ENCODE peak calls at places on chromosome 21, in seven cellular contexts. R is A549; B is psoas muscle; U is esophagus squamous epithelium; I is cardiac muscle cell; Q is naive thymus-derived CD4-positive, alpha-beta T cell; K is right lobe of liver. L is an unnamed sample. For H3K4me1, the result is how much of the 10 kb centered on the place peaks cover.

GRCh38 chr21:29639366-29640232 is 300.2 kb downstream of the GRIK1 start:
- DNase-seq in R (no peak), B (no peak), U (no peak), I (no peak), Q (no peak), K (no peak), L (no peak)

GRCh38 chr21:45551816-45552695 is 9.8 kb upstream of the SLC19A1 start:
- DNase-seq in R (no peak), B (peak), U (no peak), I (no peak), Q (no peak), K (peak), L (no peak)

GRCh38 chr21:17667256-17667655 is 54.6 kb upstream of the BTG3 start:
- DNase-seq in R (no peak), B (no peak), U (no peak), I (no peak), Q (no peak), K (no peak), L (no peak)

GRCh38 chr21:23534833-23535232 is 2072.4 kb downstream of the MRPL39 start:
- DNase-seq in R (no peak), B (no peak), U (no peak), I (no peak), Q (no peak), K (no peak), L (no peak)

GRCh38 chr21:37006521-37007291 is at the start of gene RIPPLY3:
- DNase-seq in R (no peak), B (no peak), U (no peak), I (peak), Q (no peak), K (no peak), L (peak)

GRCh38 chr21:14875186-14875585 is 189.6 kb downstream of the NRIP1 start:
- DNase-seq in R (no peak), B (no peak), U (no peak), I (no peak), Q (no peak), K (no peak), L (no peak)

GRCh38 chr21:46141767-46142580 is 13.4 kb downstream of the FTCD start:
- DNase-seq in R (no peak), B (peak), U (no peak), I (no peak), Q (no peak), K (peak), L (no peak)

GRCh38 chr21:16775056-16775455 is 737.8 kb upstream of the CXADR start:
- DNase-seq in R (no peak), B (no peak), U (no peak), I (no peak), Q (no peak), K (peak), L (no peak)

GRCh38 chr21:45138199-45139002 is 64.0 kb downstream of the ADARB1 start:
- DNase-seq in R (peak), B (peak), U (no peak), I (peak), Q (peak), K (peak), L (peak)

GRCh38 chr21:24594082-24594481 is 1013.2 kb downstream of the MRPL39 start:
- DNase-seq in R (no peak), B (no peak), U (no peak), I (no peak), Q (no peak), K (no peak), L (no peak)

GRCh38 chr21:8991968-8992621 is 1529.3 kb upstream of the TPTE start:
- DNase-seq in R (no peak), B (no peak), U (no peak), I (no peak), Q (no peak), K (no peak), L (no peak)

GRCh38 chr21:32712043-32712442 is 15.8 kb downstream of the SYNJ1 start:
- DNase-seq in R (no peak), B (no peak), U (no peak), I (no peak), Q (no peak), K (no peak), L (no peak)

GRCh38 chr21:45478115-45478801 is 64.0 kb downstream of the SLC19A1 start:
- DNase-seq in R (no peak), B (peak), U (no peak), I (peak), Q (peak), K (no peak), L (peak)

GRCh38 chr21:46347791-46348381 is 23.9 kb downstream of the PCNT start:
- DNase-seq in R (no peak), B (peak), U (no peak), I (no peak), Q (no peak), K (no peak), L (no peak)

GRCh38 chr21:30434033-30434631 is 4.1 kb downstream of the KRTAP13-4 start:
- DNase-seq in R (no peak), B (no peak), U (no peak), I (peak), Q (no peak), K (no peak), L (no peak)

GRCh38 chr21:36135391-36136094 is 664 bp downstream of the CBR3 start:
- DNase-seq in R (peak), B (peak), U (no peak), I (peak), Q (peak), K (no peak), L (peak)

GRCh38 chr21:36835383-36835795 is 131.1 kb downstream of the HLCS start:
- DNase-seq in R (no peak), B (peak), U (no peak), I (peak), Q (no peak), K (no peak), L (no peak)

GRCh38 chr21:32093758-32094463 is 184.9 kb downstream of the MIS18A start:
- DNase-seq in R (no peak), B (no peak), U (no peak), I (no peak), Q (no peak), K (no peak), L (no peak)

GRCh38 chr21:37223804-37224345 is 43.3 kb downstream of the VPS26C start:
- DNase-seq in R (no peak), B (no peak), U (no peak), I (no peak), Q (no peak), K (no peak), L (no peak)

GRCh38 chr21:29077651-29078090 is 4.2 kb upstream of the CCT8 start:
- DNase-seq in R (peak), B (no peak), U (no peak), I (no peak), Q (peak), K (no peak), L (no peak)

GRCh38 chr21:45305831-45306230 is 18.1 kb upstream of the POFUT2 start:
- DNase-seq in R (no peak), B (no peak), U (no peak), I (no peak), Q (no peak), K (no peak), L (no peak)

GRCh38 chr21:15005391-15005790 is 59.4 kb downstream of the NRIP1 start:
- DNase-seq in R (no peak), B (no peak), U (no peak), I (peak), Q (peak), K (no peak), L (peak)

GRCh38 chr21:46138383-46138970 is 16.9 kb downstream of the FTCD start:
- DNase-seq in R (no peak), B (no peak), U (no peak), I (no peak), Q (no peak), K (no peak), L (no peak)

GRCh38 chr21:21199342-21200102 is 201.3 kb downstream of the NCAM2 start:
- DNase-seq in R (no peak), B (no peak), U (no peak), I (no peak), Q (no peak), K (no peak), L (no peak)

GRCh38 chr21:31543191-31543590 is 116.3 kb upstream of the SOD1 start:
- DNase-seq in R (no peak), B (no peak), U (no peak), I (no peak), Q (no peak), K (no peak), L (no peak)

GRCh38 chr21:20258542-20258941 is 739.7 kb upstream of the NCAM2 start:
- DNase-seq in R (no peak), B (no peak), U (no peak), I (peak), Q (no peak), K (no peak), L (no peak)

GRCh38 chr21:17537299-17537698 is 24.5 kb downstream of the CXADR start:
- DNase-seq in R (no peak), B (no peak), U (no peak), I (no peak), Q (no peak), K (no peak), L (no peak)

GRCh38 chr21:46414965-46415275 is 43.8 kb upstream of the DIP2A start:
- DNase-seq in R (no peak), B (peak), U (no peak), I (no peak), Q (no peak), K (no peak), L (no peak)

GRCh38 chr21:45413922-45414321 is 9.0 kb downstream of the COL18A1 start:
- DNase-seq in R (no peak), B (peak), U (no peak), I (no peak), Q (no peak), K (no peak), L (no peak)

GRCh38 chr21:45981641-45982255 is at the start of gene COL6A1:
- DNase-seq in R (no peak), B (peak), U (no peak), I (peak), Q (no peak), K (peak), L (peak)

GRCh38 chr21:37644666-37645065 is 271.6 kb downstream of the KCNJ6 start:
- DNase-seq in R (no peak), B (no peak), U (no peak), I (no peak), Q (no peak), K (no peak), L (no peak)

GRCh38 chr21:36434144-36434543 is 45.8 kb downstream of the CLDN14 start:
- DNase-seq in R (no peak), B (no peak), U (no peak), I (no peak), Q (no peak), K (no peak), L (no peak)

GRCh38 chr21:21387891-21388290 is 389.7 kb downstream of the NCAM2 start:
- DNase-seq in R (no peak), B (no peak), U (no peak), I (no peak), Q (no peak), K (no peak), L (no peak)

GRCh38 chr21:32803651-32804050 is 32.1 kb upstream of the PAXBP1 start:
- DNase-seq in R (no peak), B (no peak), U (no peak), I (no peak), Q (no peak), K (no peak), L (no peak)

GRCh38 chr21:14306143-14306907 is 76.6 kb downstream of the HSPA13 start:
- DNase-seq in R (no peak), B (no peak), U (no peak), I (no peak), Q (no peak), K (no peak), L (no peak)

GRCh38 chr21:32306021-32306780 is 7.5 kb downstream of the MRAP start:
- DNase-seq in R (no peak), B (no peak), U (no peak), I (peak), Q (no peak), K (no peak), L (no peak)

GRCh38 chr21:45580576-45581321 is 38.5 kb upstream of the SLC19A1 start:
- DNase-seq in R (no peak), B (no peak), U (no peak), I (no peak), Q (no peak), K (peak), L (no peak)

GRCh38 chr21:33769057-33769456 is 126.8 kb downstream of the ITSN1 start:
- DNase-seq in R (no peak), B (no peak), U (no peak), I (no peak), Q (no peak), K (no peak), L (no peak)

GRCh38 chr21:18114735-18115134 is 129.9 kb upstream of the CHODL start:
- DNase-seq in R (no peak), B (no peak), U (no peak), I (no peak), Q (no peak), K (no peak), L (no peak)

GRCh38 chr21:45270306-45270821 is 17.3 kb downstream of the POFUT2 start:
- DNase-seq in R (no peak), B (no peak), U (no peak), I (no peak), Q (no peak), K (peak), L (no peak)

GRCh38 chr21:27026501-27026900 is 59.6 kb upstream of the ADAMTS5 start:
- DNase-seq in R (no peak), B (no peak), U (no peak), I (no peak), Q (no peak), K (no peak), L (no peak)
- H3K4me3 ChIP-seq in R (no peak), B (no peak), U (no peak), I (no peak), Q (no peak), K (no peak), L (no peak)

GRCh38 chr21:34878501-34878900 is 170.6 kb downstream of the RUNX1 start:
- DNase-seq in R (no peak), B (no peak), U (no peak), I (no peak), Q (no peak), K (no peak), L (no peak)
- H3K27ac ChIP-seq in R (peak), B (no peak), U (no peak), I (no peak), Q (no peak), K (no peak), L (no peak)

GRCh38 chr21:42124826-42125570 is 53.9 kb downstream of the UMODL1 start:
- DNase-seq in R (no peak), B (no peak), U (no peak), I (no peak), Q (no peak), K (no peak), L (no peak)

GRCh38 chr21:42122808-42123207 is 51.7 kb downstream of the UMODL1 start:
- DNase-seq in R (no peak), B (peak), U (no peak), I (no peak), Q (no peak), K (no peak), L (no peak)

GRCh38 chr21:42123509-42123908 is 52.4 kb downstream of the UMODL1 start:
- DNase-seq in R (no peak), B (no peak), U (no peak), I (no peak), Q (no peak), K (no peak), L (no peak)

GRCh38 chr21:42122398-42122797 is 51.3 kb downstream of the UMODL1 start:
- DNase-seq in R (no peak), B (peak), U (no peak), I (no peak), Q (no peak), K (no peak), L (no peak)

DNA sequence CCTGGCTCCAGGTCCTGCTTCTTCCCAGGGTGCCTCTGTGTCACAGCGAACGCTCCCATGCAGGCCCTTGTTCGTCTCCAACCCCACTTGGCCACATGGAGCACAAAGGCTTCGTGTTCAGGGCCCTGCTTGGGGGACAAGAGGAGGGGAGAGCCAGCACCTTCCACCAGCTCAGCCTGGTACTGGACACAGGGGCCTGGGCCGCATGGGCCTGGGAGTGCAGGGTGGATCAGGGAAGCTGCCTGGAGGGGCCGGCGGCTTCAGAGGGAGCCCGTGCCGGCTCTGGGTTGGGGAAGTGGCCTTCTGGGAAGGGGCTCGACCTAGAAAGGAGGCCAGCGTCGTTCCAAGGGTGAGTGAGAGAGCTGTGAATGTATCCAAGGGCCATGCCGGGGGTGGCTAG is 53.0 kb downstream of the UMODL1 start:
- DNase-seq in R (no peak), B (no peak), U (no peak), I (no peak), Q (no peak), K (no peak), L (no peak)
- H3K4me1 ChIP-seq in R (under half), B (under half), U (half or more), I (under half), Q (under half), K (under half), L (under half)

DNA sequence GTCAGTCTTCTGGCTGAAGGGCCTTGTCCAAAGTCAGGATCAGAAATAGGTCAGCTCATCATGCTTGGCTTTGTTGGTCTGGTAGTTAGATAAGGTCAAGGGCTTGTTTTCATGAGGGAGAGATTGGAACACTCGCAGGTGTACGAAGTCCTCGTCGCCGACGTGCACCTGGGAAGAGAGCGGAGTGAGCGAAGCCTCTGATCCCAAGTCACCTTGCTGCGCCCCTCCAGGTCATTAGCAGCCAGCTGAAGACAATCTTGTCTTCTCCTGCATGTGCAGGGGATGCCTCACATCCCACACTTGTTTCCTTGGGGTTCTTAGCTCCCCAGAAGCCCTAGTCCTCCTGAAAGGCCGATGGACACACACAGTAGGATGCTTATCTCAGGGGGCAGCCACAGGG is 1.9 kb downstream of the CSTB start:
- DNase-seq in R (no peak), B (no peak), U (no peak), I (no peak), Q (no peak), K (no peak), L (no peak)
- H3K4me3 ChIP-seq in R (no peak), B (no peak), U (peak), I (no peak), Q (no peak), K (no peak), L (no peak)

GRCh38 chr21:26777166-26777565 is 68.0 kb downstream of the ADAMTS1 start:
- DNase-seq in R (no peak), B (no peak), U (no peak), I (no peak), Q (no peak), K (no peak), L (no peak)
- H3K27ac ChIP-seq in R (no peak), B (no peak), U (no peak), I (no peak), Q (no peak), K (no peak), L (no peak)

GRCh38 chr21:39316729-39317128 is 3.3 kb upstream of the BRWD1 start:
- DNase-seq in R (no peak), B (no peak), U (no peak), I (no peak), Q (no peak), K (no peak), L (no peak)
- H3K4me1 ChIP-seq in R (under half), B (under half), U (under half), I (under half), Q (under half), K (under half), L (under half)